ENCODE peak calls at places on chromosomes 13 and 19, in four cellular contexts. B is substantia nigra, X is NCI-H2081, R is foreskin fibroblast. V is an unnamed sample.

GRCh38 chr19:58572026-58572817 is 913 bp downstream of the MZF1 start:
- DNase-seq in B (no peak), X (no peak), R (no peak), V (peak)

GRCh38 chr19:41426952-41427646 is at the start of gene B3GNT8:
- DNase-seq in B (no peak), X (no peak), R (peak), V (peak)

GRCh38 chr19:372306-372890 is 27.8 kb upstream of the MIER2 start:
- DNase-seq in B (no peak), X (peak), R (peak), V (no peak)

GRCh38 chr13:30738526-30738925 is 3.2 kb downstream of the ALOX5AP start:
- DNase-seq in B (no peak), X (no peak), R (no peak), V (no peak)

GRCh38 chr13:46905249-46905648 is 8.4 kb upstream of the HTR2A start:
- DNase-seq in B (no peak), X (no peak), R (peak), V (no peak)

GRCh38 chr19:2675892-2676291 is 26.6 kb downstream of the GNG7 start:
- DNase-seq in B (no peak), X (no peak), R (no peak), V (no peak)

GRCh38 chr13:33751151-33751550 is 66.8 kb upstream of the RFC3 start:
- DNase-seq in B (no peak), X (no peak), R (peak), V (no peak)

GRCh38 chr13:76829572-76830327 is 56.5 kb downstream of the KCTD12 start:
- DNase-seq in B (no peak), X (no peak), R (no peak), V (no peak)

GRCh38 chr13:107968470-107968869 is 246.9 kb downstream of the LIG4 start:
- DNase-seq in B (no peak), X (no peak), R (no peak), V (no peak)

GRCh38 chr13:52345048-52345447 is 60.9 kb downstream of the THSD1 start:
- DNase-seq in B (no peak), X (no peak), R (no peak), V (no peak)

GRCh38 chr13:75806101-75806500 is 170.0 kb downstream of the LMO7 start:
- DNase-seq in B (no peak), X (no peak), R (no peak), V (no peak)

GRCh38 chr19:45789035-45789786 is 3.4 kb downstream of the DMWD start:
- DNase-seq in B (no peak), X (no peak), R (no peak), V (no peak)

GRCh38 chr13:101631403-101631802 is 178.9 kb downstream of the ITGBL1 start:
- DNase-seq in B (no peak), X (no peak), R (no peak), V (no peak)

GRCh38 chr13:76556632-76557031 is 329.6 kb downstream of the KCTD12 start:
- DNase-seq in B (no peak), X (no peak), R (no peak), V (no peak)